ENCODE peak calls at places on chromosomes 16 and 17, in seven cellular contexts. J, N, P, V, Z, U and D are unnamed samples.

GRCh38 chr16:11957591-11958395 is 7.2 kb upstream of the TNFRSF17 start:
- DNase-seq in J (no peak), N (no peak), P (no peak), V (no peak), Z (no peak), U (no peak), D (no peak)

GRCh38 chr17:64099543-64099942 is 30.4 kb downstream of the ERN1 start:
- DNase-seq in J (no peak), N (no peak), P (no peak), V (no peak), Z (no peak), U (no peak), D (no peak)

GRCh38 chr17:71413935-71414334 is 706.9 kb upstream of the SOX9 start:
- DNase-seq in J (no peak), N (no peak), P (peak; percentile 64), V (no peak), Z (no peak), U (no peak), D (no peak)

GRCh38 chr16:81956213-81956948 is 54.9 kb downstream of the SDR42E1 start:
- DNase-seq in J (peak; percentile 17), N (no peak), P (no peak), V (no peak), Z (no peak), U (no peak), D (no peak)

GRCh38 chr17:82245144-82246039 is 16.6 kb downstream of the SLC16A3 start:
- DNase-seq in J (no peak), N (no peak), P (no peak), V (no peak), Z (no peak), U (no peak), D (no peak)

GRCh38 chr17:45143767-45144198 is 4.5 kb upstream of the HEXIM1 start:
- DNase-seq in J (no peak), N (no peak), P (no peak), V (no peak), Z (peak; percentile 40), U (no peak), D (peak; percentile 83)

GRCh38 chr17:41530062-41531048 is 2.2 kb upstream of the KRT19 start:
- DNase-seq in J (peak; percentile 93), N (no peak), P (no peak), V (no peak), Z (no peak), U (peak; percentile 77), D (peak; percentile 31)

GRCh38 chr16:15055141-15056053 is 477 bp downstream of the NTAN1 start:
- DNase-seq in J (no peak), N (no peak), P (peak; percentile 86), V (no peak), Z (no peak), U (no peak), D (no peak)

GRCh38 chr17:19418312-19418992 is 7.4 kb downstream of the RNF112 start:
- DNase-seq in J (peak; percentile 7), N (no peak), P (peak; percentile 34), V (no peak), Z (no peak), U (no peak), D (no peak)

GRCh38 chr17:38439436-38439835 is 11.2 kb downstream of the ARHGAP23 start:
- DNase-seq in J (no peak), N (no peak), P (no peak), V (no peak), Z (no peak), U (no peak), D (no peak)